ENCODE peak calls at places on chromosomes 7 and 10, in five cellular contexts. E is stomach, W is GM12892, V is sigmoid colon, D is breast epithelium. R is an unnamed sample.

GRCh38 chr7:40604601-40605438 is 470.0 kb downstream of the SUGCT start:
- DNase-seq in D (no peak), W (peak), E (peak), V (peak), R (no peak)

GRCh38 chr7:99011341-99011705 is 132.6 kb downstream of the SMURF1 start:
- DNase-seq in D (no peak), E (no peak), W (no peak), V (no peak), R (no peak)

GRCh38 chr10:13654118-13654830 is 67.5 kb downstream of the PRPF18 start:
- DNase-seq in W (no peak), V (no peak), D (no peak), E (no peak), R (no peak)

GRCh38 chr10:61733358-61733940 is 70.7 kb downstream of the CABCOCO1 start:
- DNase-seq in E (no peak), V (no peak), D (no peak), W (no peak), R (no peak)

GRCh38 chr10:71547290-71547689 is 150.6 kb downstream of the CDH23 start:
- DNase-seq in E (peak), W (no peak), V (no peak), D (no peak), R (no peak)

GRCh38 chr10:79112898-79113431 is 44.2 kb downstream of the ZMIZ1 start:
- DNase-seq in V (peak), E (no peak), W (no peak), D (no peak), R (no peak)

GRCh38 chr10:30114871-30115270 is 55.5 kb upstream of the JCAD start:
- DNase-seq in V (peak), E (no peak), W (no peak), D (no peak), R (no peak)

GRCh38 chr10:36676321-36677169 is 448.9 kb upstream of the ANKRD30A start:
- DNase-seq in D (no peak), W (no peak), V (no peak), E (no peak), R (no peak)

GRCh38 chr10:70052462-70053211 is at the start of gene MACROH2A2:
- DNase-seq in W (no peak), E (peak), D (peak), V (peak), R (no peak)

GRCh38 chr7:44105832-44106231 is 1.7 kb downstream of the AEBP1 start:
- DNase-seq in V (no peak), D (no peak), E (no peak), W (no peak), R (no peak)

GRCh38 chr7:119724041-119724792 is 548.8 kb upstream of the KCND2 start:
- DNase-seq in V (no peak), E (no peak), D (no peak), W (no peak), R (no peak)

GRCh38 chr7:105769951-105770628 is 106.3 kb downstream of the ATXN7L1 start:
- DNase-seq in E (no peak), D (no peak), W (no peak), V (peak), R (no peak)

GRCh38 chr7:117830422-117830954 is 42.8 kb downstream of the CTTNBP2 start:
- DNase-seq in W (no peak), E (no peak), V (no peak), D (no peak), R (no peak)

GRCh38 chr7:157769870-157770213 is 433.0 kb downstream of the DNAJB6 start:
- DNase-seq in D (no peak), V (no peak), E (no peak), W (no peak), R (no peak)

GRCh38 chr10:74753295-74754211 is 72.8 kb upstream of the KAT6B start:
- DNase-seq in V (peak), E (peak), D (no peak), W (no peak), R (no peak)

GRCh38 chr10:129968937-129969527 is 5.0 kb upstream of the EBF3 start:
- DNase-seq in W (no peak), D (no peak), V (peak), E (no peak), R (no peak)

GRCh38 chr7:150449206-150449956 is 1.0 kb upstream of the GIMAP8 start:
- DNase-seq in D (no peak), W (no peak), V (no peak), E (no peak), R (no peak)

GRCh38 chr10:76150139-76150885 is 718.9 kb downstream of the LRMDA start:
- DNase-seq in E (peak), D (no peak), V (no peak), W (no peak), R (no peak)

GRCh38 chr10:111086602-111087001 is 9.8 kb downstream of the ADRA2A start:
- DNase-seq in E (no peak), V (no peak), W (no peak), D (no peak), R (no peak)

GRCh38 chr10:114412907-114413386 is 8.6 kb upstream of the AFAP1L2 start:
- DNase-seq in V (peak), E (no peak), W (no peak), D (no peak), R (no peak)

GRCh38 chr7:128860158-128861073 is 2.2 kb upstream of the ATP6V1F start:
- DNase-seq in W (no peak), V (no peak), D (no peak), E (no peak), R (no peak)

GRCh38 chr7:74230446-74231231 is 20.8 kb downstream of the LAT2 start:
- DNase-seq in V (no peak), W (no peak), D (no peak), E (no peak), R (no peak)

GRCh38 chr7:74226633-74227032 is 16.8 kb downstream of the LAT2 start:
- DNase-seq in V (no peak), W (no peak), E (no peak), D (no peak), R (no peak)

GRCh38 chr7:74225400-74225799 is 15.6 kb downstream of the LAT2 start:
- DNase-seq in V (no peak), E (no peak), D (no peak), W (peak), R (no peak)

GRCh38 chr7:74231232-74231590 is 21.4 kb downstream of the LAT2 start:
- DNase-seq in D (no peak), V (no peak), E (no peak), W (peak), R (no peak)

GRCh38 chr7:74228951-74229900 is 19.4 kb downstream of the LAT2 start:
- DNase-seq in D (no peak), E (no peak), W (no peak), V (no peak), R (no peak)
- TF ChIP-seq POLR2AphosphoS5 in D (no peak), E (no peak), W (peak), V (no peak), R (no peak)

GRCh38 chr7:107044347-107045194 is at the start of gene PRKAR2B:
- DNase-seq in W (peak), V (peak), E (peak), D (peak), R (no peak)
- TF ChIP-seq POLR2AphosphoS5 in W (no peak), V (peak), E (no peak), D (peak), R (peak)

DNA sequence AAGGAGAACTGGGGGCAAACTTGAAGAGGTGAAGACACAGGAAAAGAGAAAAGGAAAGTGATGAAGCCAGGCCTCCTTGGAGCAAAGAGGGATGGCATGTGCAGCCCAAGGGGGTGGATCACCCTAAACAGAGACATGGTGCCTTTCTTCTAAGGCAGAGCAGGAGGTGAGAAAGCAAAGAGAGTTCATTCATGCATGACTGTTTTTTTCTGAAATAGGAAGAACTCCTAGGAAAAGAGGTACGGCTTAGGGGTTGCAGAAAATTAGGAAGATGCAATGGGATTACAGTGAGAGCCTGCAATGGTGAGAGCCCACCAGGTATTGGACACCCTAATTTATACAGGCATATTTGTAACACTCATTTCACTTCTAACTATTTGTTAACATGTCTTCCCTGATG is 15.9 kb downstream of the ITGB1 start:
- DNase-seq in D (no peak), E (no peak), W (no peak), V (no peak), R (no peak)
- TF ChIP-seq POLR2AphosphoS5 in D (no peak), E (no peak), W (no peak), V (no peak), R (no peak)

DNA sequence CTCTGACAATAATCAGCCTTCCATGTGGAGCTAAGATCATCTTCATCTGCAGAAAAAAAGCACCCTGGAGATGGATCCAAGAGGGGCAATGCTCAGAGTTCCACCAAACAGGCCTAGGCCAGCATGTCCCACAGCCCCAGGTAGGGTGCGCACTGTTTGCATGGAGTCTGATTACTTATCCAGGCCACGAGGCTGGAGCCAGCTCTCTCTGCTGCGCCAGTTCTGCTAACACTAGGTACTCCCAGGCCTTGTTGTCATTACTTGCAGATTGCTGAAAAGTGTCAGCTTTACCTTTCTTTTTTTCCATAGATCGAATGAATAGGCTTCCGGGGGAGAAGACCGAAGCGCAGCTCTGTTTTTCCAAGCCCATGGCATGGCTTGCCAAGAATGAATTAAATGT is 285.7 kb downstream of the BMPER start:
- DNase-seq in V (no peak), W (no peak), E (no peak), D (no peak), R (no peak)
- TF ChIP-seq POLR2AphosphoS5 in V (no peak), W (no peak), E (no peak), D (no peak), R (no peak)